ENCODE peak calls at places on chromosomes 4 and X, in six cellular contexts. W is esophagus squamous epithelium, Z is cardiac muscle cell, D is fibroblast of lung, T is body of pancreas, Y is GM13976. J is an unnamed sample.
A peak's percentile ranks its signal among the peaks of the same experiment; 100 is the strongest.

GRCh38 chrX:150199181-150199580 is 163.9 kb upstream of the MAMLD1 start:
- DNase-seq in D (no peak), T (no peak), Y (no peak), W (no peak), Z (no peak), J (no peak)

GRCh38 chr4:148054275-148054674 is 322.4 kb downstream of the ARHGAP10 start:
- DNase-seq in Z (no peak), T (no peak), D (no peak), Y (no peak), W (no peak), J (no peak)

GRCh38 chr4:6852582-6852981 is 57.0 kb upstream of the TBC1D14 start:
- DNase-seq in Z (no peak), D (no peak), W (no peak), Y (no peak), T (no peak), J (no peak)

GRCh38 chr4:55175779-55176231 is 50.4 kb upstream of the KDR start:
- DNase-seq in D (peak; percentile 85), Z (peak; percentile 60), Y (no peak), W (no peak), T (no peak), J (no peak)

GRCh38 chr4:123443401-123444297 is 47.1 kb downstream of the SPRY1 start:
- DNase-seq in W (no peak), Y (peak; percentile 34), Z (peak; percentile 52), D (peak; percentile 13), T (no peak), J (no peak)

GRCh38 chr4:124631760-124632159 is 80.8 kb downstream of the ANKRD50 start:
- DNase-seq in T (peak; percentile 65), W (no peak), Y (no peak), D (peak; percentile 99), Z (peak; percentile 94), J (no peak)

GRCh38 chrX:114841051-114841450 is 176.4 kb downstream of the IL13RA2 start:
- DNase-seq in Z (no peak), D (peak; percentile 14), W (no peak), Y (no peak), T (no peak), J (no peak)

GRCh38 chr4:146932111-146932510 is 13.6 kb downstream of the TTC29 start:
- DNase-seq in Z (no peak), D (peak; percentile 8), W (no peak), T (no peak), Y (no peak), J (no peak)

GRCh38 chr4:97646997-97647396 is 496.3 kb downstream of the STPG2 start:
- DNase-seq in D (peak; percentile 58), W (no peak), T (no peak), Y (no peak), Z (peak; percentile 46), J (no peak)

GRCh38 chrX:25524150-25524549 is 508.4 kb upstream of the ARX start:
- DNase-seq in Y (no peak), Z (peak; percentile 71), D (no peak), T (no peak), W (no peak), J (no peak)

GRCh38 chr4:138241281-138242075 is 671 bp downstream of the SLC7A11 start:
- DNase-seq in Y (no peak), W (no peak), T (peak; percentile 51), Z (peak; percentile 42), D (peak; percentile 56), J (no peak)

GRCh38 chr4:32831104-32831503 is 2110.9 kb downstream of the PCDH7 start:
- DNase-seq in W (no peak), T (no peak), D (no peak), Z (no peak), Y (no peak), J (no peak)

GRCh38 chr4:153676984-153677383 is 7.1 kb upstream of the TLR2 start:
- DNase-seq in W (no peak), Z (peak; percentile 79), D (peak; percentile 93), T (no peak), Y (no peak), J (no peak)

GRCh38 chr4:91502365-91502764 is 801.4 kb upstream of the GRID2 start:
- DNase-seq in W (no peak), T (no peak), Y (no peak), Z (peak; percentile 27), D (peak; percentile 1), J (no peak)

GRCh38 chr4:134636332-134637055 is 434.9 kb upstream of the PABPC4L start:
- DNase-seq in T (no peak), Y (no peak), D (no peak), Z (no peak), W (no peak), J (no peak)

GRCh38 chrX:120999413-120999812 is 13.9 kb upstream of the CT47A1 start:
- DNase-seq in D (no peak), T (no peak), W (no peak), Z (no peak), Y (no peak), J (no peak)

GRCh38 chrX:121000589-121000988 is 15.0 kb upstream of the CT47A1 start:
- DNase-seq in T (no peak), D (peak; percentile 9), Y (peak; percentile 17), Z (peak; percentile 59), W (no peak), J (no peak)
- TF ChIP-seq CTCF in T (peak; percentile 34), D (no peak), Y (no peak), Z (peak; percentile 36), W (peak; percentile 25), J (no peak)

DNA sequence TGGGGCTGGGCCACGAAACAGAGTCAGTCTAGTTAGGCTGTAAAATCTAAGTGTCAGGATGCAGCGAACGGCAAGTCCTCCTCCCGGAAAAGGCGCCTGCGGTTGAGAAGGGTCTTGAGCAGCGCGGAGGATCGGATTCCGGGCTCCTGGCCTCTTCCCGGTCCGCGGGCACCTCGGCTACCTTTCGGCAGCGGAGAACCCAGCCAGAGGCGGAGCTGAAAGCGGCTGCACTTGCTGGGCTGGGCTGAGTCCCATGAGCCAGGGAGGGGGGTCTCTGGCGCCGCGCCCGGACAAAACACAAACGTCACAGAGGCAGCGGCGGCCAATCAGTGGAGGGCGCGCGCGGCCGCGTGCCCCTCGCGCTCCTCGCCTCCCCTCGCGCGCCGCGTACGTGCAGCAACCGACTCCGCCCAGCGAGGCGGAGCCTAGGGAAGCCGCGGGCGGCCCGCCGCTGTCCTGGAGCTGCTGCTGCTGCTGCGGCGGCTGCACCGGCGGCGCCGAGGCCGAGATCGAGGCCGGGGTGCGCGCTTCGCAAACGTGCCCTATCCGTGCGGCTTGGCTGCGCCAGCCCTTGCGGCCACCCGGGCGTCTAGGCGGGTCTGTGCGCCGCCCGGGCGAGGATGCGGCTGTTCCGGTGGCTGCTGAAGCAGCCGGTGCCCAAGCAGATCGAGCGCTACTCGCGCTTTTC is at the start of gene PDK3:
- DNase-seq in D (peak; percentile 77), T (peak; percentile 92), Y (peak; percentile 88), Z (peak; percentile 91), W (peak; percentile 30), J (peak; percentile 62)
- TF ChIP-seq CTCF in D (no peak), T (no peak), Y (no peak), Z (no peak), W (no peak), J (no peak)

GRCh38 chr4:762211-763190 is 56.9 kb downstream of the PCGF3 start:
- DNase-seq in D (peak; percentile 31), W (no peak), T (no peak), Y (no peak), Z (peak; percentile 36), J (no peak)
- TF ChIP-seq CTCF in D (no peak), W (no peak), T (peak; percentile 24), Y (no peak), Z (peak; percentile 25), J (no peak)

GRCh38 chr4:81472249-81473085 is 760 bp upstream of the RASGEF1B start:
- DNase-seq in D (no peak), Z (peak; percentile 70), Y (peak; percentile 41), W (peak; percentile 59), T (peak; percentile 38), J (no peak)
- TF ChIP-seq CTCF in D (no peak), Z (peak; percentile 45), Y (no peak), W (no peak), T (no peak), J (no peak)

GRCh38 chr4:5710065-5710961 is 688 bp upstream of the EVC start:
- DNase-seq in Y (no peak), T (no peak), W (no peak), Z (peak; percentile 37), D (peak; percentile 31), J (no peak)

GRCh38 chr4:5712517-5712916 is 1.5 kb downstream of the EVC start:
- DNase-seq in T (no peak), Y (no peak), Z (peak; percentile 48), D (peak; percentile 97), W (no peak), J (no peak)

GRCh38 chr4:5712931-5713330 is 1.9 kb downstream of the EVC start:
- DNase-seq in D (no peak), T (no peak), Z (no peak), Y (no peak), W (no peak), J (no peak)

GRCh38 chr4:5711479-5712184 is 631 bp downstream of the EVC start:
- DNase-seq in Z (peak; percentile 50), Y (no peak), T (peak; percentile 25), W (no peak), D (peak; percentile 74), J (no peak)

DNA sequence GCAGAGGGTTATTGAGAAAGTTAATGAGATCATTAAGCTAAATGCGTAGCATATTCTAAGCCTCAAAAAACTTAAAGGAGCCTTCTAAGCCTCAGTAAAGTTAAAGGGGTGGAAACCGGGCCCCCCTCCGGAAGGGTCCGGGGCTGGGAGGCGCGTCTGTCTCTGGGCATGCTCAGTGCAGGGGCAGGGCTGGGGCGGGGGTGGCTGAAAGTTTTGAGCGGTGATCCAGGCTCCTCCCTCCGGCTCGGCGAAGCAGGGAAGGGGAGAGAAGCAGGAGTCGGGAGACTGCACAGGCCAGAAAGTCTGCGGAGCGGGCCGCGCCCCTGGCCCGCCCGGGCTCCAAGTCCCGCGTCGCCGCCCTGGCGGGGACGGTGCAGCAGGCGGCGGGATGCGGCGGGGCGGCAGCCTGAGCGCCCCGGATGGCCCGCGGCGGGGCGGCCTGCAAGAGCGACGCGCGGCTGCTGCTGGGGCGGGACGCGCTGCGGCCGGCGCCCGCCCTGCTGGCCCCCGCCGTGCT is at the start of gene EVC:
- DNase-seq in W (no peak), D (peak; percentile 81), Y (no peak), T (peak; percentile 68), Z (peak; percentile 83), J (peak; percentile 51)
- TF ChIP-seq CTCF in W (no peak), D (no peak), Y (no peak), T (no peak), Z (no peak), J (no peak)

J was measured in omental fat pad.